ENCODE peak calls at places on chromosomes 6 and 20, in four cellular contexts. One of them, this sample, is unnamed.

GRCh38 chr20:48189177-48189576 is 403.9 kb upstream of the SULF2 start:
- DNase-seq in AG04449: no peak
- DNase-seq in tibial nerve: no peak
- DNase-seq in stimulated activated CD4-positive, alpha-beta T cell treated with anti-CD3 and anti-CD28 coated beads, Interleukin-1b, Interleukin-23, amount 100 ng/mL, for 48 hours: no peak
- DNase-seq in this sample: no peak

GRCh38 chr20:32158351-32158750 is 48.8 kb downstream of the TM9SF4 start:
- DNase-seq in stimulated activated CD4-positive, alpha-beta T cell treated with anti-CD3 and anti-CD28 coated beads, Interleukin-1b, Interleukin-23, amount 100 ng/mL, for 48 hours: no peak
- DNase-seq in AG04449: no peak
- DNase-seq in tibial nerve: no peak
- DNase-seq in this sample: no peak

GRCh38 chr6:129368076-129368475 is 341.9 kb downstream of the ARHGAP18 start:
- DNase-seq in tibial nerve: no peak
- DNase-seq in AG04449: no peak
- DNase-seq in stimulated activated CD4-positive, alpha-beta T cell treated with anti-CD3 and anti-CD28 coated beads, Interleukin-1b, Interleukin-23, amount 100 ng/mL, for 48 hours: no peak
- DNase-seq in this sample: no peak

GRCh38 chr20:45866454-45866853 is 9.0 kb downstream of the ZSWIM3 start:
- DNase-seq in stimulated activated CD4-positive, alpha-beta T cell treated with anti-CD3 and anti-CD28 coated beads, Interleukin-1b, Interleukin-23, amount 100 ng/mL, for 48 hours: no peak
- DNase-seq in AG04449: no peak
- DNase-seq in tibial nerve: no peak
- DNase-seq in this sample: no peak

GRCh38 chr6:121603486-121603885 is 168.0 kb downstream of the GJA1 start:
- DNase-seq in tibial nerve: no peak
- DNase-seq in AG04449: no peak
- DNase-seq in stimulated activated CD4-positive, alpha-beta T cell treated with anti-CD3 and anti-CD28 coated beads, Interleukin-1b, Interleukin-23, amount 100 ng/mL, for 48 hours: no peak
- DNase-seq in this sample: no peak

GRCh38 chr6:42704251-42704936 is 18.0 kb downstream of the PRPH2 start:
- DNase-seq in stimulated activated CD4-positive, alpha-beta T cell treated with anti-CD3 and anti-CD28 coated beads, Interleukin-1b, Interleukin-23, amount 100 ng/mL, for 48 hours: no peak
- DNase-seq in tibial nerve: no peak
- DNase-seq in AG04449: no peak
- DNase-seq in this sample: no peak

GRCh38 chr6:37059344-37060194 is 54.1 kb downstream of the FGD2 start:
- DNase-seq in stimulated activated CD4-positive, alpha-beta T cell treated with anti-CD3 and anti-CD28 coated beads, Interleukin-1b, Interleukin-23, amount 100 ng/mL, for 48 hours: no peak
- DNase-seq in AG04449: peak
- DNase-seq in tibial nerve: peak
- DNase-seq in this sample: no peak

GRCh38 chr6:135458051-135458450 is 39.5 kb downstream of the AHI1 start:
- DNase-seq in AG04449: no peak
- DNase-seq in tibial nerve: peak
- DNase-seq in stimulated activated CD4-positive, alpha-beta T cell treated with anti-CD3 and anti-CD28 coated beads, Interleukin-1b, Interleukin-23, amount 100 ng/mL, for 48 hours: no peak
- DNase-seq in this sample: no peak

GRCh38 chr20:13458860-13459451 is 179.8 kb downstream of the TASP1 start:
- DNase-seq in tibial nerve: peak
- DNase-seq in stimulated activated CD4-positive, alpha-beta T cell treated with anti-CD3 and anti-CD28 coated beads, Interleukin-1b, Interleukin-23, amount 100 ng/mL, for 48 hours: no peak
- DNase-seq in AG04449: no peak
- DNase-seq in this sample: no peak

GRCh38 chr6:150573041-150573681 is 26.5 kb upstream of the PLEKHG1 start:
- DNase-seq in AG04449: no peak
- DNase-seq in stimulated activated CD4-positive, alpha-beta T cell treated with anti-CD3 and anti-CD28 coated beads, Interleukin-1b, Interleukin-23, amount 100 ng/mL, for 48 hours: no peak
- DNase-seq in tibial nerve: no peak
- DNase-seq in this sample: no peak

GRCh38 chr6:34529665-34530327 is 26.3 kb downstream of the SPDEF start:
- DNase-seq in stimulated activated CD4-positive, alpha-beta T cell treated with anti-CD3 and anti-CD28 coated beads, Interleukin-1b, Interleukin-23, amount 100 ng/mL, for 48 hours: no peak
- DNase-seq in AG04449: no peak
- DNase-seq in tibial nerve: no peak
- DNase-seq in this sample: no peak

GRCh38 chr6:149046822-149047246 is 270.7 kb upstream of the TAB2 start:
- DNase-seq in stimulated activated CD4-positive, alpha-beta T cell treated with anti-CD3 and anti-CD28 coated beads, Interleukin-1b, Interleukin-23, amount 100 ng/mL, for 48 hours: no peak
- DNase-seq in AG04449: no peak
- DNase-seq in tibial nerve: no peak
- DNase-seq in this sample: no peak

GRCh38 chr6:143136647-143137046 is 76.0 kb downstream of the AIG1 start:
- DNase-seq in tibial nerve: no peak
- DNase-seq in AG04449: no peak
- DNase-seq in stimulated activated CD4-positive, alpha-beta T cell treated with anti-CD3 and anti-CD28 coated beads, Interleukin-1b, Interleukin-23, amount 100 ng/mL, for 48 hours: no peak
- DNase-seq in this sample: no peak

GRCh38 chr6:1771324-1771723 is 161.6 kb downstream of the FOXC1 start:
- DNase-seq in AG04449: no peak
- DNase-seq in tibial nerve: no peak
- DNase-seq in stimulated activated CD4-positive, alpha-beta T cell treated with anti-CD3 and anti-CD28 coated beads, Interleukin-1b, Interleukin-23, amount 100 ng/mL, for 48 hours: peak
- DNase-seq in this sample: no peak

GRCh38 chr6:152290693-152291092 is 346.5 kb downstream of the SYNE1 start:
- DNase-seq in stimulated activated CD4-positive, alpha-beta T cell treated with anti-CD3 and anti-CD28 coated beads, Interleukin-1b, Interleukin-23, amount 100 ng/mL, for 48 hours: no peak
- DNase-seq in AG04449: no peak
- DNase-seq in tibial nerve: no peak
- DNase-seq in this sample: no peak

GRCh38 chr20:6395695-6396094 is 272.9 kb upstream of the FERMT1 start:
- DNase-seq in tibial nerve: no peak
- DNase-seq in AG04449: no peak
- DNase-seq in stimulated activated CD4-positive, alpha-beta T cell treated with anti-CD3 and anti-CD28 coated beads, Interleukin-1b, Interleukin-23, amount 100 ng/mL, for 48 hours: no peak
- DNase-seq in this sample: no peak

GRCh38 chr20:31896049-31896448 is 25.6 kb downstream of the TTLL9 start:
- DNase-seq in stimulated activated CD4-positive, alpha-beta T cell treated with anti-CD3 and anti-CD28 coated beads, Interleukin-1b, Interleukin-23, amount 100 ng/mL, for 48 hours: no peak
- DNase-seq in tibial nerve: no peak
- DNase-seq in AG04449: no peak
- DNase-seq in this sample: no peak

GRCh38 chr6:16200231-16200941 is 38.0 kb upstream of the GMPR start:
- DNase-seq in AG04449: no peak
- DNase-seq in tibial nerve: no peak
- DNase-seq in stimulated activated CD4-positive, alpha-beta T cell treated with anti-CD3 and anti-CD28 coated beads, Interleukin-1b, Interleukin-23, amount 100 ng/mL, for 48 hours: no peak
- DNase-seq in this sample: no peak

GRCh38 chr6:142784344-142784743 is 160.6 kb downstream of the HIVEP2 start:
- DNase-seq in tibial nerve: no peak
- DNase-seq in AG04449: no peak
- DNase-seq in stimulated activated CD4-positive, alpha-beta T cell treated with anti-CD3 and anti-CD28 coated beads, Interleukin-1b, Interleukin-23, amount 100 ng/mL, for 48 hours: no peak
- DNase-seq in this sample: no peak

GRCh38 chr20:50460608-50461268 is 49.4 kb upstream of the PTPN1 start:
- DNase-seq in stimulated activated CD4-positive, alpha-beta T cell treated with anti-CD3 and anti-CD28 coated beads, Interleukin-1b, Interleukin-23, amount 100 ng/mL, for 48 hours: peak
- DNase-seq in AG04449: no peak
- DNase-seq in tibial nerve: peak
- DNase-seq in this sample: peak

GRCh38 chr6:87436435-87436834 is 28.7 kb downstream of the CFAP206 start:
- DNase-seq in AG04449: no peak
- DNase-seq in stimulated activated CD4-positive, alpha-beta T cell treated with anti-CD3 and anti-CD28 coated beads, Interleukin-1b, Interleukin-23, amount 100 ng/mL, for 48 hours: peak
- DNase-seq in tibial nerve: peak
- DNase-seq in this sample: peak

GRCh38 chr6:138088307-138088744 is 18.9 kb downstream of the PERP start:
- DNase-seq in AG04449: peak
- DNase-seq in stimulated activated CD4-positive, alpha-beta T cell treated with anti-CD3 and anti-CD28 coated beads, Interleukin-1b, Interleukin-23, amount 100 ng/mL, for 48 hours: no peak
- DNase-seq in tibial nerve: peak
- DNase-seq in this sample: no peak

GRCh38 chr20:45292343-45292742 is 14.3 kb upstream of the RBPJL start:
- DNase-seq in tibial nerve: no peak
- DNase-seq in AG04449: no peak
- DNase-seq in stimulated activated CD4-positive, alpha-beta T cell treated with anti-CD3 and anti-CD28 coated beads, Interleukin-1b, Interleukin-23, amount 100 ng/mL, for 48 hours: no peak
- DNase-seq in this sample: no peak

GRCh38 chr6:123518441-123519190 is 118.1 kb downstream of the TRDN start:
- DNase-seq in stimulated activated CD4-positive, alpha-beta T cell treated with anti-CD3 and anti-CD28 coated beads, Interleukin-1b, Interleukin-23, amount 100 ng/mL, for 48 hours: no peak
- DNase-seq in tibial nerve: no peak
- DNase-seq in AG04449: no peak
- DNase-seq in this sample: no peak

GRCh38 chr6:46704562-46704961 is 16.9 kb downstream of the TDRD6 start:
- DNase-seq in stimulated activated CD4-positive, alpha-beta T cell treated with anti-CD3 and anti-CD28 coated beads, Interleukin-1b, Interleukin-23, amount 100 ng/mL, for 48 hours: no peak
- DNase-seq in tibial nerve: no peak
- DNase-seq in AG04449: no peak
- DNase-seq in this sample: no peak

GRCh38 chr6:120534954-120535353 is 799.3 kb downstream of the TBC1D32 start:
- DNase-seq in stimulated activated CD4-positive, alpha-beta T cell treated with anti-CD3 and anti-CD28 coated beads, Interleukin-1b, Interleukin-23, amount 100 ng/mL, for 48 hours: no peak
- DNase-seq in AG04449: no peak
- DNase-seq in tibial nerve: no peak
- DNase-seq in this sample: no peak

GRCh38 chr20:25389381-25389857 is 1.2 kb downstream of the ABHD12 start:
- DNase-seq in tibial nerve: no peak
- DNase-seq in stimulated activated CD4-positive, alpha-beta T cell treated with anti-CD3 and anti-CD28 coated beads, Interleukin-1b, Interleukin-23, amount 100 ng/mL, for 48 hours: no peak
- DNase-seq in AG04449: no peak
- DNase-seq in this sample: peak

GRCh38 chr20:62621251-62622110 is 20.8 kb upstream of the SLCO4A1 start:
- DNase-seq in tibial nerve: no peak
- DNase-seq in stimulated activated CD4-positive, alpha-beta T cell treated with anti-CD3 and anti-CD28 coated beads, Interleukin-1b, Interleukin-23, amount 100 ng/mL, for 48 hours: no peak
- DNase-seq in AG04449: no peak
- DNase-seq in this sample: no peak

GRCh38 chr20:21557246-21557982 is 43.5 kb upstream of the NKX2-2 start:
- DNase-seq in tibial nerve: no peak
- DNase-seq in stimulated activated CD4-positive, alpha-beta T cell treated with anti-CD3 and anti-CD28 coated beads, Interleukin-1b, Interleukin-23, amount 100 ng/mL, for 48 hours: peak
- DNase-seq in AG04449: no peak
- DNase-seq in this sample: peak

GRCh38 chr20:32359633-32360332 is 1.7 kb downstream of the ASXL1 start:
- DNase-seq in stimulated activated CD4-positive, alpha-beta T cell treated with anti-CD3 and anti-CD28 coated beads, Interleukin-1b, Interleukin-23, amount 100 ng/mL, for 48 hours: no peak
- DNase-seq in AG04449: no peak
- DNase-seq in tibial nerve: no peak
- DNase-seq in this sample: no peak

GRCh38 chr20:1150218-1150617 is 31.8 kb downstream of the PSMF1 start:
- DNase-seq in tibial nerve: no peak
- DNase-seq in stimulated activated CD4-positive, alpha-beta T cell treated with anti-CD3 and anti-CD28 coated beads, Interleukin-1b, Interleukin-23, amount 100 ng/mL, for 48 hours: peak
- DNase-seq in AG04449: no peak
- DNase-seq in this sample: no peak

GRCh38 chr6:167058261-167058660 is 59.1 kb downstream of the CEP43 start:
- DNase-seq in stimulated activated CD4-positive, alpha-beta T cell treated with anti-CD3 and anti-CD28 coated beads, Interleukin-1b, Interleukin-23, amount 100 ng/mL, for 48 hours: no peak
- DNase-seq in tibial nerve: no peak
- DNase-seq in AG04449: no peak
- DNase-seq in this sample: no peak

GRCh38 chr6:137161975-137162374 is 11.5 kb downstream of the IL22RA2 start:
- DNase-seq in tibial nerve: no peak
- DNase-seq in stimulated activated CD4-positive, alpha-beta T cell treated with anti-CD3 and anti-CD28 coated beads, Interleukin-1b, Interleukin-23, amount 100 ng/mL, for 48 hours: no peak
- DNase-seq in AG04449: no peak
- DNase-seq in this sample: no peak

GRCh38 chr20:34956041-34956458 is 382 bp downstream of the MYH7B start:
- DNase-seq in stimulated activated CD4-positive, alpha-beta T cell treated with anti-CD3 and anti-CD28 coated beads, Interleukin-1b, Interleukin-23, amount 100 ng/mL, for 48 hours: no peak
- DNase-seq in tibial nerve: no peak
- DNase-seq in AG04449: no peak
- DNase-seq in this sample: no peak

GRCh38 chr6:136123464-136123863 is 126.6 kb downstream of the MTFR2 start:
- DNase-seq in stimulated activated CD4-positive, alpha-beta T cell treated with anti-CD3 and anti-CD28 coated beads, Interleukin-1b, Interleukin-23, amount 100 ng/mL, for 48 hours: no peak
- DNase-seq in AG04449: peak
- DNase-seq in tibial nerve: no peak
- DNase-seq in this sample: no peak

GRCh38 chr6:26183581-26184408 is 96.6 kb downstream of the HFE start:
- DNase-seq in tibial nerve: no peak
- DNase-seq in stimulated activated CD4-positive, alpha-beta T cell treated with anti-CD3 and anti-CD28 coated beads, Interleukin-1b, Interleukin-23, amount 100 ng/mL, for 48 hours: peak
- DNase-seq in AG04449: no peak
- DNase-seq in this sample: no peak

GRCh38 chr6:103872683-103873082 is 987.0 kb downstream of the HACE1 start:
- DNase-seq in AG04449: no peak
- DNase-seq in stimulated activated CD4-positive, alpha-beta T cell treated with anti-CD3 and anti-CD28 coated beads, Interleukin-1b, Interleukin-23, amount 100 ng/mL, for 48 hours: no peak
- DNase-seq in tibial nerve: no peak
- DNase-seq in this sample: no peak